ENCODE peak calls at places on chromosomes 3 and 15, in five cellular contexts. B, Z, K, Y and W are unnamed samples. For H3K36me3, the result is how much of the 10 kb centered on the place peaks cover.

GRCh38 chr3:169953462-169954141 is 13.0 kb upstream of the SEC62 start:
- DNase-seq in B (no peak), Z (no peak), K (no peak), Y (no peak), W (no peak)

GRCh38 chr3:111252795-111253194 is 181.2 kb downstream of the NECTIN3 start:
- DNase-seq in B (no peak), Z (no peak), K (peak), Y (peak), W (peak)

GRCh38 chr15:99719096-99719541 is 14.1 kb downstream of the LYSMD4 start:
- DNase-seq in B (no peak), Z (no peak), K (peak), Y (no peak), W (peak)

GRCh38 chr3:10855871-10856662 is 40.0 kb downstream of the SLC6A11 start:
- DNase-seq in B (no peak), Z (no peak), K (no peak), Y (peak), W (no peak)

GRCh38 chr3:126076140-126076539 is 7.8 kb downstream of the SLC41A3 start:
- DNase-seq in B (no peak), Z (no peak), K (no peak), Y (no peak), W (no peak)

GRCh38 chr15:43251863-43252241 is 14.9 kb downstream of the TGM5 start:
- DNase-seq in B (no peak), Z (no peak), K (no peak), Y (no peak), W (no peak)

GRCh38 chr15:50055333-50056278 is 63.4 kb downstream of the ATP8B4 start:
- DNase-seq in B (no peak), Z (no peak), K (peak), Y (peak), W (peak)

GRCh38 chr3:115099115-115099884 is 47.8 kb downstream of the ZBTB20 start:
- DNase-seq in B (no peak), Z (no peak), K (peak), Y (no peak), W (peak)

GRCh38 chr3:108818404-108818803 is 4.2 kb upstream of the TRAT1 start:
- DNase-seq in B (peak), Z (peak), K (peak), Y (peak), W (peak)

GRCh38 chr15:79938143-79938542 is 32.9 kb downstream of the BCL2A1 start:
- DNase-seq in B (no peak), Z (no peak), K (no peak), Y (no peak), W (no peak)

GRCh38 chr15:28006116-28006911 is 92.8 kb downstream of the OCA2 start:
- DNase-seq in B (no peak), Z (no peak), K (no peak), Y (no peak), W (no peak)

GRCh38 chr3:149214702-149215101 is 6.9 kb downstream of the CP start:
- DNase-seq in B (no peak), Z (no peak), K (no peak), Y (no peak), W (no peak)

GRCh38 chr3:189908646-189909045 is 212.1 kb downstream of the P3H2 start:
- DNase-seq in B (no peak), Z (peak), K (peak), Y (peak), W (peak)

GRCh38 chr15:32919749-32920414 is 202.1 kb downstream of the GREM1 start:
- DNase-seq in B (no peak), Z (no peak), K (peak), Y (peak), W (peak)

GRCh38 chr15:78662028-78662427 is 21.0 kb upstream of the CHRNB4 start:
- DNase-seq in B (no peak), Z (no peak), K (no peak), Y (no peak), W (no peak)

GRCh38 chr15:88912500-88912921 is 668 bp downstream of the MFGE8 start:
- DNase-seq in B (no peak), Z (no peak), K (peak), Y (no peak), W (no peak)

GRCh38 chr3:186985713-186986364 is 55.5 kb downstream of the ST6GAL1 start:
- DNase-seq in B (no peak), Z (no peak), K (no peak), Y (no peak), W (no peak)

GRCh38 chr3:50656417-50657195 is 18.1 kb upstream of the DOCK3 start:
- DNase-seq in B (no peak), Z (no peak), K (no peak), Y (no peak), W (no peak)

GRCh38 chr3:190381356-190381940 is 6.5 kb upstream of the CLDN16 start:
- DNase-seq in B (no peak), Z (no peak), K (no peak), Y (no peak), W (peak)

GRCh38 chr3:188133646-188134045 is 20.3 kb upstream of the LPP start:
- DNase-seq in B (no peak), Z (no peak), K (peak), Y (no peak), W (peak)

GRCh38 chr3:45312836-45313493 is 75.4 kb upstream of the LARS2 start:
- DNase-seq in B (no peak), Z (no peak), K (no peak), Y (no peak), W (no peak)

GRCh38 chr3:183490653-183491052 is 62.2 kb upstream of the MCF2L2 start:
- DNase-seq in B (no peak), Z (peak), K (no peak), Y (no peak), W (no peak)

GRCh38 chr3:126287536-126288181 is 69.5 kb downstream of the KLF15 start:
- DNase-seq in B (peak), Z (peak), K (peak), Y (peak), W (peak)

GRCh38 chr3:143207338-143207961 is 87.9 kb downstream of the CHST2 start:
- DNase-seq in B (no peak), Z (no peak), K (peak), Y (no peak), W (peak)

GRCh38 chr3:174377684-174378083 is 481.4 kb upstream of the NAALADL2 start:
- DNase-seq in B (no peak), Z (no peak), K (no peak), Y (no peak), W (no peak)

GRCh38 chr3:106367496-106367895 is 498.7 kb upstream of the CBLB start:
- DNase-seq in B (no peak), Z (no peak), K (no peak), Y (no peak), W (peak)

GRCh38 chr15:77665530-77666295 is 33.0 kb upstream of the LINGO1 start:
- DNase-seq in B (no peak), Z (no peak), K (no peak), Y (no peak), W (no peak)

DNA sequence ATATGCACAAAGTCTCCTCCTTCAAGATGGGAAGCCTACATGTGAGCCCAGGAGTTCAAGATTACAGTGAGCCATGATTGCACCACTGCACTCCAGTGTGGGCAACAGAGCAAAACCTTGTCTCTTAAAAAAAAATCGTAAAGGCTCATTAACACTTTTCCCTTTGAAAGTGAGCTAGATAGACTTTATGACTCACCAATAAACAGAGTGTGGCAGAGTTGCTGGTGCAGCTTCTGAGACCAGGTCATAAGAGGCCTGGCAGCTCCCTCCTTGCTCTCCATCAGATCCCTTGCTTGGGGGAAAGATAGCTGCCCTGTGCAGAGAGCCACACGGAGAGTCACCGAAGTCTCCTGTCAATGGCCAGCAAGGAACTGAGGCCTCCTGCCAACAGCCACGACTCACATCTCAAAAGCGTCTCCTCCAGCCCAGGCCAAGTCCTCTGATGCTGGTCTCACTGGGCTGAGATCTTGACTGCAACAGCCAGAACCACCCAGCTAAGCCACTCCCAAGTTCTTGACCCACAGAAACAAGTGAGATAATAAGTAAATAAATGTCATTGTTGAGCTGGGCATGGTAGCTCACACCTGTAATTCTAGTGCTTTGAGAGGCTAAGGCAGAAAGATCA is 8.7 kb upstream of the GP9 start:
- DNase-seq in B (no peak), Z (no peak), K (peak), Y (no peak), W (no peak)
- H2AFZ ChIP-seq in B (peak), Z (no peak), K (no peak), Y (no peak), W (no peak)

GRCh38 chr15:92646216-92646615 is 9.4 kb downstream of the FAM174B start:
- DNase-seq in B (no peak), Z (no peak), K (no peak), Y (no peak), W (no peak)
- H2BK5ac ChIP-seq in B (no peak), Z (peak), K (no peak), Y (no peak), W (no peak)

GRCh38 chr3:52528596-52529375 is 4.9 kb downstream of the NT5DC2 start:
- DNase-seq in B (no peak), Z (no peak), K (no peak), Y (no peak), W (no peak)

GRCh38 chr3:52525666-52526065 is 8.0 kb downstream of the NT5DC2 start:
- DNase-seq in B (no peak), Z (no peak), K (no peak), Y (no peak), W (no peak)

GRCh38 chr3:52526151-52526561 is 7.5 kb downstream of the NT5DC2 start:
- DNase-seq in B (no peak), Z (no peak), K (no peak), Y (peak), W (no peak)

GRCh38 chr3:52527732-52528595 is 5.7 kb downstream of the NT5DC2 start:
- DNase-seq in B (no peak), Z (no peak), K (no peak), Y (no peak), W (no peak)

DNA sequence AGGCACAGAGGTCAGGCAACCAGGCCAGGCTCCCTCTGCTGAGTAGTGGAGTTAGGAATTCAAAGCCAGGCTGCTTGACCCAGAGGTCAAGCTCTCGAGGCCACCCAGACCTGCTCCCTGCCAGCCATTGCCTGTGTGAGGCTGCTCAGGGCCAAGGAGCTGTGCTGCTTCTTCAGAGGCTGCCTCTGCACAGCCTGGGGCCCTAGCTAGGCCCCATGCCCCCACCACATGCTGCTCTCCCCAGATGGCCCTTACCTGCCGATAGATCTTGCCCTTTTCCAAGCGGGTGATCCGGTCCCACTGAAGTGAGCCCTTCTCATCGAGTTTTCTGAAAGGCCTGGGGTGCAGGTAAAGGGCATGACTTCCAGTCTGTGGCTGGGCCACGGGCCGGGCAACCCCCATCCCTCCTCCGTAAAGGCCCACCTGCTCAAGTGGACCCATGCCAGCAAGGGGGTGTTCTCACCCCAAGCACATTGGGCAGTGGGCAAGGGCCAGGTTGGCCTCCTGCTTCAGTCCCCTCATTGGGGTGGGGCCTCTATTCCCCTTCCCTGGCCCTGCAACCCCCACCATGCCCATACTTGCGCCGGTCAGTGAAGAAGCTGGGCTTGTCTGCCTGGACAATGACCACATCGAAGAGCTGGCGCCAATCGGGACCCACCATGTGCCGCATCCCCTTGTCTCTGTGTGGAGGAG is 6.5 kb downstream of the NT5DC2 start:
- DNase-seq in B (no peak), Z (no peak), K (peak), Y (peak), W (no peak)
- H3K36me3 ChIP-seq in B (half or more), Z (under half), K (half or more), Y (half or more), W (half or more)

DNA sequence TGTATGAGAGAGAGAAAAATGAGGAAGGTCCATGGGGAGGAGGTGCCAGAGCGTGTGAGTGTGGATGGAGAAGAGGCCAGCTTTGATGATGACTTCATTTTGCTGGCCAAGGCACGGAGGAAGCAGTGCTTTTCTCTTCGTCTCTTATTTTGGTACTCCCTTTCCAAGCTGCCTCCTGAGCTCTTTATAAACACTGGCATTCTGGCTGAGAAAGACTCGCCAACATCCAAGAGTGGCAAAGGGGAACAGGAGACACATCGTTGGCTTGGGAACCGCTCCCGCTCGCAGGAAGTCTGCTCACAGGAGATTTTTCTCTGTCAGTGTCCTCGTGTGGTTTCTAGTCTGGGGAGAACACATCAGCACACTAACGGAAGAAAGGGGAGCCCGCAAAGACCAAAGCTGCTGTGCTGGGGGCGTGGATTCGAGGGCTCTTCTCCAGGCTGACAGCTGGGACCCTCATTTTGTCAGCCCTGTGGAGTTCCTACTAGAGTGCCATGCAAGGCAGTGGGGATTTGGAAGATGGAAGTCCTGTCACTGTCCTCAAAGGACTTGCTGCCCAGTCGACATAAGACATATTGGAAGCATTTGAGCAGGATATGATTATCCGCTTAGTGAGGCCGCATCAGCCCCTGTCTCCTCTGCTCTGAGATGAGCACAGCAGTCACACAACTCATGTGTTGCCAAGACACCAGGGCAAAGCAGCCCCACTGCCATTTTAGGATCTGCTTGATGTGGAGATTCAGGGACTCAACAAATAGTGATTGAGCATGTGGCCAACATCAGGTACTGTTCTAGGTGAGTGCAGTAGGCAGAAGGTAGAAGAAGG is 8.0 kb upstream of the SEMA4B start:
- DNase-seq in B (no peak), Z (no peak), K (no peak), Y (no peak), W (peak)
- H2AFZ ChIP-seq in B (no peak), Z (no peak), K (no peak), Y (no peak), W (peak)

DNA sequence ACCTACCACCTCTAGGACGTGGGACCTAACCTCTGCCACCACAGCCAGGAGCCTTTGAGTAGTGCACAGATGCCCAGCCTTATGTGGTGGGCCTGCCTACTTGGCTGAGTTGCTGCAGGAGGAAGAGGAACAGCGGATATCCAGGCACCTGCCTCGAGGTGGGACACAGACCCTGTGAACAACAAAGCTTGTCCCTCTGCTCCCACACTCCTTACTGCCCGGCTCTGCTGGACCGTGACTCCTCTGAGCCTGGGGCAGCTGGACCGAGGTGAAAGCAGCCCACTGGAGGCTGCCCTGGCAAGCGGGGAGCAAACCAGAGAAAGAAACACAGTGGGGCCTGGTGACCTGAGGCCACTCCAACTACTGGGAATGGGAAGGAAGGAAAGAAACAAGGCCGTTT is 97.8 kb downstream of the SEC22A start:
- DNase-seq in B (no peak), Z (no peak), K (no peak), Y (no peak), W (no peak)
- H2BK5ac ChIP-seq in B (no peak), Z (no peak), K (no peak), Y (no peak), W (no peak)

GRCh38 chr3:194984624-194985023 is 286.3 kb downstream of the XXYLT1 start:
- DNase-seq in B (no peak), Z (no peak), K (no peak), Y (no peak), W (no peak)
- H3K36me3 ChIP-seq in B (under half), Z (under half), K (under half), Y (under half), W (under half)

DNA sequence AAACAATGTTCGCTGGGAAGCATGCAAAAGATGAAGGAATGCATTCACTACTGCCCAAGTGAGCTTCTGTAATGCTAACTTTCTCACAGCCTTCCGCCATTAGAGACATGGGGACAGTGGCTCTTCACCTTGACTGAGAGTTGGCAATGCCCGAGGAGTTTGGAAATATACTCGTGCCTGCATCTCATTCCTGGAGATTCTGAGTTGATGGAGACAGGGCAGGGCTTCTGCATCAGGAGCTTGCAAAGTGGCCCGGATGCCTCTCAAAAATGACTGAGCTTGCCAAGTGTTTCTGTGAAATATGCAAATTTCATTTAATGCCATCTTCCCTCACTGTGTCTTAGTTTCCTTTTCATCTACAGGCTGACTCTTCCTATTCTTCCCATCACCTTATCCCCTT is 346.2 kb downstream of the GRM7 start:
- DNase-seq in B (no peak), Z (no peak), K (no peak), Y (no peak), W (no peak)
- H2AFZ ChIP-seq in B (no peak), Z (no peak), K (no peak), Y (no peak), W (no peak)

DNA sequence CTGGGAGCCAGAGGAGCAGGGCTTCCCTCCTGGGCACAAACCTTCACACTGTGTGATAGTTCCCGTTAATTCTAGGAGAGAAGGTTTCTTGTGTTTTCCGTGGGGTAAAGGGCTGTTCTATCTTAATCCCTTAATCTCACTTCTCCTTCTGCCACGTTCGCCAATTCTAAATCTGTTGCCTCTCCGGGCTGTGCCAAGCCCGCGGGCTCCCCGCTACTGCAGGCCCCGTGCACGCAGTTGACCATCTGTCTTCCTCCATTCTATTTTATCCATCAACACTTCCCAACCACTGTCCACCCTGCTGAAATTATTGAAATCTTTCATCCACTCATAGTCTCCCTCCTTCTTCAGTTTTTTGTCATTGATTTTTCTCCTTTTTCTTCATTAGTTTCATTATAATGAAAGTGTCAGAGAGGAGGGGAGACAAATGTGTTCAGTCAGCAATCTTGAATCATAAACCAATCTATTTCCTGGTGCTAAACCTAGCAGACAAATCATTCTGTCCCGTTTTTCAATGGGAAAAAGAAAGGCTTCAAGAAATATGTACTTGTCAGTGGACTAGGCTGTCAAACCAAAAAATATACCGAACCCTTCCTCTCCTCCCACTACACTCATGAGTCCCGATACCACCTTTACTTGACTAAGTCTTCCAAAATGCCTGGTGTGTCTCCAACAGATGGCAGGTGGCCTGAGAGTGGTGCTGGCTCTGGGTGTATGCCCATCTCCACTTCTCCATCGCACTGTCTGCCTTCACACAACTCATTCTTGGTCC is 39.6 kb downstream of the SLCO2A1 start:
- DNase-seq in B (no peak), Z (no peak), K (no peak), Y (no peak), W (no peak)
- H2BK5ac ChIP-seq in B (no peak), Z (no peak), K (no peak), Y (peak), W (no peak)

GRCh38 chr3:14130707-14131106 is 5.9 kb downstream of the TMEM43 start:
- DNase-seq in B (no peak), Z (no peak), K (no peak), Y (no peak), W (no peak)
- H3K36me3 ChIP-seq in B (under half), Z (under half), K (half or more), Y (half or more), W (half or more)